ENCODE peak calls at places on chromosomes 3 and 15, in eight cellular contexts. I is DND-41; V is psoas muscle; P is AG09309; Y is AG10803; F is CD4-positive, alpha-beta T cell; J is OCI-LY7; U is epithelial cell of esophagus. K is an unnamed sample.

GRCh38 chr3:56137406-56137805 is 330.9 kb downstream of the ERC2 start:
- DNase-seq in I (no peak), V (no peak), P (no peak), Y (no peak), F (no peak), J (no peak), U (no peak), K (no peak)

GRCh38 chr15:54131410-54131809 is 153.2 kb downstream of the UNC13C start:
- DNase-seq in I (no peak), V (no peak), P (no peak), Y (no peak), F (no peak), J (no peak), U (peak; percentile 64), K (no peak)

GRCh38 chr3:65963787-65964707 is 74.7 kb downstream of the MAGI1 start:
- DNase-seq in I (no peak), V (no peak), P (peak; percentile 74), Y (peak; percentile 92), F (no peak), J (no peak), U (peak; percentile 94), K (no peak)

GRCh38 chr3:12506201-12506600 is 21.9 kb downstream of the TSEN2 start:
- DNase-seq in I (no peak), V (no peak), P (no peak), Y (no peak), F (no peak), J (no peak), U (no peak), K (no peak)

GRCh38 chr3:166706094-166706493 is 674.0 kb downstream of the ZBBX start:
- DNase-seq in I (no peak), V (no peak), P (no peak), Y (no peak), F (no peak), J (no peak), U (no peak), K (no peak)

GRCh38 chr3:9448643-9449042 is 51.2 kb downstream of the SETD5 start:
- DNase-seq in I (no peak), V (no peak), P (no peak), Y (no peak), F (no peak), J (no peak), U (no peak), K (no peak)

GRCh38 chr3:71309886-71310285 is 273.6 kb downstream of the FOXP1 start:
- DNase-seq in I (no peak), V (no peak), P (no peak), Y (peak; percentile 61), F (no peak), J (no peak), U (peak; percentile 15), K (no peak)

GRCh38 chr3:107235193-107235922 is 141.9 kb upstream of the CCDC54 start:
- DNase-seq in I (no peak), V (no peak), P (no peak), Y (peak; percentile 11), F (no peak), J (no peak), U (no peak), K (no peak)

GRCh38 chr15:41908681-41909461 is 15.0 kb upstream of the SPTBN5 start:
- DNase-seq in I (no peak), V (no peak), P (no peak), Y (no peak), F (no peak), J (no peak), U (no peak), K (no peak)

GRCh38 chr3:11452988-11453847 is 181.0 kb downstream of the ATG7 start:
- DNase-seq in I (no peak), V (no peak), P (no peak), Y (peak; percentile 65), F (no peak), J (no peak), U (no peak), K (no peak)

GRCh38 chr15:59555696-59556095 is 55.9 kb upstream of the GCNT3 start:
- DNase-seq in I (no peak), V (no peak), P (no peak), Y (no peak), F (no peak), J (no peak), U (peak; percentile 89), K (no peak)

GRCh38 chr15:79089890-79090486 is 592 bp downstream of the RASGRF1 start:
- DNase-seq in I (no peak), V (no peak), P (no peak), Y (no peak), F (no peak), J (no peak), U (peak; percentile 15), K (no peak)

GRCh38 chr3:51535146-51536019 is 3.1 kb upstream of the RAD54L2 start:
- DNase-seq in I (no peak), V (no peak), P (no peak), Y (no peak), F (no peak), J (no peak), U (peak; percentile 8), K (no peak)

GRCh38 chr15:63288778-63289378 is 11.5 kb downstream of the APH1B start:
- DNase-seq in I (no peak), V (no peak), P (no peak), Y (peak; percentile 56), F (no peak), J (peak; percentile 59), U (peak; percentile 61), K (no peak)

GRCh38 chr15:59522988-59523461 is 85.0 kb downstream of the FAM81A start:
- DNase-seq in I (peak; percentile 80), V (no peak), P (no peak), Y (no peak), F (peak; percentile 74), J (peak; percentile 25), U (peak; percentile 52), K (no peak)

GRCh38 chr3:172094621-172095557 is 55.5 kb downstream of the FNDC3B start:
- DNase-seq in I (no peak), V (no peak), P (no peak), Y (no peak), F (no peak), J (no peak), U (no peak), K (no peak)

GRCh38 chr3:14451844-14452533 is 49.6 kb downstream of the SLC6A6 start:
- DNase-seq in I (no peak), V (peak; percentile 82), P (peak; percentile 73), Y (peak; percentile 89), F (no peak), J (no peak), U (peak; percentile 63), K (no peak)

GRCh38 chr3:193842029-193842782 is 249.2 kb downstream of the OPA1 start:
- DNase-seq in I (no peak), V (no peak), P (no peak), Y (no peak), F (no peak), J (peak; percentile 82), U (no peak), K (peak; percentile 24)

GRCh38 chr3:193842832-193843446 is 249.9 kb downstream of the OPA1 start:
- DNase-seq in I (no peak), V (no peak), P (no peak), Y (no peak), F (no peak), J (no peak), U (no peak), K (no peak)

GRCh38 chr3:193844472-193844871 is 251.5 kb downstream of the OPA1 start:
- DNase-seq in I (no peak), V (no peak), P (no peak), Y (no peak), F (no peak), J (no peak), U (no peak), K (no peak)

GRCh38 chr3:193845144-193845543 is 252.1 kb downstream of the OPA1 start:
- DNase-seq in I (no peak), V (no peak), P (no peak), Y (no peak), F (no peak), J (no peak), U (no peak), K (no peak)

GRCh38 chr3:193843447-193844301 is 250.7 kb downstream of the OPA1 start:
- DNase-seq in I (no peak), V (no peak), P (no peak), Y (no peak), F (no peak), J (no peak), U (peak; percentile 42), K (no peak)
- TF ChIP-seq CTCF in I (no peak), V (no peak), P (no peak), Y (no peak), F (no peak), J (no peak), U (no peak), K (no peak)

GRCh38 chr3:148075829-148076716 is 621.6 kb upstream of the AGTR1 start:
- DNase-seq in I (no peak), V (no peak), P (peak; percentile 52), Y (peak; percentile 68), F (no peak), J (no peak), U (peak; percentile 48), K (no peak)
- TF ChIP-seq CTCF in I (peak; percentile 35), V (peak; percentile 72), P (peak; percentile 82), Y (peak; percentile 96), F (no peak), J (peak; percentile 51), U (peak; percentile 77), K (no peak)

GRCh38 chr15:85412956-85413854 is 32.8 kb downstream of the AKAP13 start:
- DNase-seq in I (peak; percentile 25), V (peak; percentile 39), P (no peak), Y (peak; percentile 74), F (peak; percentile 72), J (peak; percentile 90), U (peak; percentile 96), K (peak; percentile 50)

GRCh38 chr15:85414991-85415390 is 34.6 kb downstream of the AKAP13 start:
- DNase-seq in I (no peak), V (no peak), P (no peak), Y (no peak), F (no peak), J (no peak), U (no peak), K (no peak)

GRCh38 chr15:85415779-85416178 is 35.4 kb downstream of the AKAP13 start:
- DNase-seq in I (no peak), V (no peak), P (no peak), Y (no peak), F (no peak), J (no peak), U (no peak), K (no peak)

GRCh38 chr15:85414037-85414436 is 33.6 kb downstream of the AKAP13 start:
- DNase-seq in I (no peak), V (no peak), P (no peak), Y (no peak), F (no peak), J (no peak), U (no peak), K (no peak)

GRCh38 chr15:85414495-85414894 is 34.1 kb downstream of the AKAP13 start:
- DNase-seq in I (no peak), V (no peak), P (no peak), Y (peak; percentile 35), F (no peak), J (no peak), U (peak; percentile 40), K (no peak)
- TF ChIP-seq CTCF in I (peak; percentile 4), V (peak; percentile 34), P (peak; percentile 17), Y (peak; percentile 34), F (peak; percentile 53), J (peak; percentile 71), U (peak; percentile 6), K (no peak)

DNA sequence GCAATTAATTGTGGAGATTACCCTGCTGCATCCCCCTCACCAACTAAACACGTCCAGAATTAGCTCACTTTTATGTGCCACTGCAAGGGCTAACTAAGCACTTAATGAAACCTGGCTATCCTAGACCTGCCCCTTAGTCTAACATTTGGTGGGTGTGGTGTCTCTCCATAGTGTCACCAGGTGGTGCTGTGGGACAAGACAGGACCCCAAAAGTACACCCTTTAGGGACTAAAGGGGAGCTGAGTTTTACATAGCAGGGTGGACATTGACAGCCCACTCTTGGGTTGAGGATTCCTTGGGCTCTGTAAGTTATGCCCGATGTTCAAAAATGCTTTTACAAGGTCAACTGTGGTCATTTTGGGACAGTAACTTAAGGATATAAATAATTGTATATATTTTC is 5.7 kb downstream of the DUT start:
- DNase-seq in I (peak; percentile 34), V (no peak), P (no peak), Y (peak; percentile 12), F (no peak), J (peak; percentile 47), U (no peak), K (no peak)
- TF ChIP-seq CTCF in I (peak; percentile 63), V (no peak), P (peak; percentile 34), Y (peak; percentile 44), F (peak; percentile 15), J (peak; percentile 77), U (no peak), K (no peak)